ENCODE peak calls at places on chromosomes 6 and 20, in five cellular contexts. X is tibial nerve; I is GM23248; T is effector memory CD4-positive, alpha-beta T cell; P is gastrocnemius medialis. V is an unnamed sample. For H3K4me1, the result is how much of the 10 kb centered on the place peaks cover.

GRCh38 chr6:12545837-12546658 is 170.5 kb upstream of the PHACTR1 start:
- DNase-seq in X (no peak), I (peak), T (no peak), P (no peak), V (peak)

GRCh38 chr6:142207265-142207877 is 60.3 kb downstream of the VTA1 start:
- DNase-seq in X (no peak), I (peak), T (no peak), P (no peak), V (peak)

GRCh38 chr6:152401978-152402377 is 235.2 kb downstream of the SYNE1 start:
- DNase-seq in X (no peak), I (peak), T (no peak), P (no peak), V (no peak)

GRCh38 chr6:111737065-111737521 is 131.4 kb upstream of the TRAF3IP2 start:
- DNase-seq in X (no peak), I (peak), T (peak), P (no peak), V (no peak)

GRCh38 chr6:31948753-31949413 is 3.0 kb downstream of the CFB start:
- DNase-seq in X (no peak), I (peak), T (no peak), P (no peak), V (no peak)

GRCh38 chr6:139686308-139686707 is 311.9 kb upstream of the CITED2 start:
- DNase-seq in X (peak), I (peak), T (no peak), P (peak), V (no peak)

GRCh38 chr6:119587537-119587936 is 238.0 kb upstream of the MAN1A1 start:
- DNase-seq in X (no peak), I (peak), T (no peak), P (no peak), V (no peak)

GRCh38 chr6:35919827-35920751 is 809 bp downstream of the SRPK1 start:
- DNase-seq in X (no peak), I (peak), T (peak), P (no peak), V (peak)

GRCh38 chr20:35473684-35474083 is 18.3 kb downstream of the CEP250 start:
- DNase-seq in X (no peak), I (no peak), T (no peak), P (no peak), V (no peak)

GRCh38 chr20:5680227-5680626 is 70.0 kb upstream of the SHLD1 start:
- DNase-seq in X (no peak), I (peak), T (no peak), P (no peak), V (no peak)

GRCh38 chr6:169935348-169935718 is 183.9 kb downstream of the ERMARD start:
- DNase-seq in X (no peak), I (no peak), T (no peak), P (no peak), V (no peak)

GRCh38 chr6:15249371-15250019 is 3.6 kb downstream of the JARID2 start:
- DNase-seq in X (no peak), I (peak), T (no peak), P (no peak), V (no peak)

GRCh38 chr6:45422541-45423110 is 44.9 kb upstream of the SUPT3H start:
- DNase-seq in X (no peak), I (peak), T (peak), P (no peak), V (no peak)

GRCh38 chr20:39144757-39145156 is 182.6 kb downstream of the DHX35 start:
- DNase-seq in X (no peak), I (no peak), T (no peak), P (no peak), V (no peak)

GRCh38 chr6:163356324-163356723 is 58.2 kb upstream of the QKI start:
- DNase-seq in X (no peak), I (peak), T (no peak), P (no peak), V (no peak)

GRCh38 chr20:20568604-20569205 is 143.7 kb downstream of the RALGAPA2 start:
- DNase-seq in X (no peak), I (peak), T (no peak), P (no peak), V (peak)

GRCh38 chr20:54619181-54619580 is 143.8 kb downstream of the DOK5 start:
- DNase-seq in X (no peak), I (no peak), T (no peak), P (peak), V (no peak)

GRCh38 chr6:17768388-17768787 is 61.7 kb upstream of the NUP153 start:
- DNase-seq in X (no peak), I (peak), T (no peak), P (no peak), V (no peak)

GRCh38 chr6:151018911-151019795 is 153.7 kb downstream of the MTHFD1L start:
- DNase-seq in X (no peak), I (no peak), T (no peak), P (no peak), V (no peak)

GRCh38 chr6:75437451-75438185 is 56.0 kb downstream of the FILIP1 start:
- DNase-seq in X (peak), I (peak), T (no peak), P (peak), V (no peak)

GRCh38 chr20:56716806-56717205 is 87.7 kb downstream of the TFAP2C start:
- DNase-seq in X (no peak), I (no peak), T (no peak), P (no peak), V (no peak)

GRCh38 chr20:56718816-56719215 is 89.7 kb downstream of the TFAP2C start:
- DNase-seq in X (no peak), I (no peak), T (no peak), P (no peak), V (no peak)

GRCh38 chr20:56720620-56721213 is 91.6 kb downstream of the TFAP2C start:
- DNase-seq in X (no peak), I (no peak), T (no peak), P (no peak), V (no peak)

GRCh38 chr20:56724246-56724757 is 95.2 kb downstream of the TFAP2C start:
- DNase-seq in X (no peak), I (no peak), T (no peak), P (no peak), V (no peak)

GRCh38 chr20:56722042-56722441 is 92.9 kb downstream of the TFAP2C start:
- DNase-seq in X (peak), I (peak), T (no peak), P (peak), V (no peak)
- H3K4me1 ChIP-seq in X (under half), I (under half), T (under half), P (under half), V (under half)

DNA sequence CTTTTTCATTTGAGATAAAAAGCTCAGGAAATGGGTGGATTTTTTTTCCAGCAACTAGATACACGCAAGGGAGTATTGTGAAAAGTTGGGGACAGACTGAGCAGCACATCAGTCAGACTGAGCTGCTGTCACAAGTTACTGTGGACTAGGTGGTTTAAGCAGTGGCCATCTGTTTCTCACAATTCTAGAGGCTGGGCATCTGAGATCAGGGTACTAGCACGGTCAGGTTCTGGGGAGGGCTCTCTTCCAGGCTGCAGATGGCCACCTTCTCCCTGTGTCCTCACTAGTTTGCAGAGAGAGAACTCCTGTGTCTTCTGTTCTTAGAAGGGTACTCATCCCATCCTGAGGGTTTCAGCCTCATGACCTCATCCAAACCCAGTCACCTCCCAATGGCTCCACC is 178.3 kb downstream of the SYNDIG1 start:
- DNase-seq in X (no peak), I (no peak), T (no peak), P (no peak), V (no peak)
- H3K4me1 ChIP-seq in X (under half), I (under half), T (under half), P (under half), V (under half)

GRCh38 chr6:167125950-167126349 is 3.1 kb downstream of the CCR6 start:
- DNase-seq in X (no peak), I (no peak), T (no peak), P (no peak), V (no peak)
- H3K4me1 ChIP-seq in X (under half), I (under half), T (under half), P (under half), V (under half)

DNA sequence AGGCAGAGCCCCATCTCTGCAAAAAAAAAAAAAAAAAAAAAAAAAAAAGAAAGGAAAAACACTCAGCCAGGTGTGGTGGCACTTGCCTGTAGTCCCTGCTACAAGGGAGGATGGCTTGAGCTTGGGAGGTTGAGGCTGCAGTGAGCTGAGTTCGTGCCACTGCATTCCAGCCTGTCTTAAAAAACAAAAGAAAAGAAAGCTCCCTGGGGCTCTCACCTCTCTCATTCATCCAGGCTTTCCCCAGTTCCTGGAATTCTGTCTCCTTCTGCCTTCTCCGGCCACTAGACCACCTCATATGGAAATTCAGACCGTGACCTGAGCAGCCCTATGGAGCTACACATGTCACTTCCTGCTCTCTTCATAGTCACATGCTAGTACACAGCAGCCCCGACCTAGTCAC is 101.1 kb upstream of the TAB2 start:
- DNase-seq in X (no peak), I (no peak), T (no peak), P (no peak), V (no peak)
- H3K4me1 ChIP-seq in X (under half), I (under half), T (under half), P (under half), V (under half)

GRCh38 chr20:34369265-34369664 is 6.2 kb downstream of the ITCH start:
- DNase-seq in X (no peak), I (no peak), T (no peak), P (no peak), V (no peak)

GRCh38 chr20:34368547-34368946 is 5.5 kb downstream of the ITCH start:
- DNase-seq in X (no peak), I (peak), T (no peak), P (no peak), V (no peak)

GRCh38 chr20:34367155-34367554 is 4.1 kb downstream of the ITCH start:
- DNase-seq in X (no peak), I (no peak), T (no peak), P (no peak), V (no peak)

GRCh38 chr20:34374209-34374749 is 11.2 kb downstream of the ITCH start:
- DNase-seq in X (no peak), I (no peak), T (no peak), P (no peak), V (no peak)

DNA sequence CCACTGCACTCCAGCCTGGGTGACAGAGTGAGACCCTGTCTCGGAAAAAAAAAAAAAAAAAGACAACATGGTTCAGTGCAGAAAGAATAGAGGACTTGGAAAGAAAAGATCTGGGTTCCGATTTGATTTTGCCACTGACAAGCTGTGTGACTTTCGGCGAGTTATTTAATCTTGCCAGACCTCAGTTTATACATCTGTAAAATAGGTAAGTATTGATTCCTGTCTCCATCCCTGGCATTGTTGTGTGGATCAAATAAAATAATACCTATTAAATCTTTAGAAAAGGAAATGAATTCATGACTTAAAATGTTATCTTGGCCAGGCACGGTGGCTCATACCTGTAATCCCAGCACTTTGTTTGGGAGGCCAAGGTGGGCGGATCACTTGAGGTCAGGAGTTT is 7.0 kb downstream of the ITCH start:
- DNase-seq in X (no peak), I (no peak), T (no peak), P (no peak), V (no peak)
- H3K4me1 ChIP-seq in X (under half), I (under half), T (under half), P (under half), V (under half)

V was measured in small intestine.